ENCODE peak calls at places on chromosome X, in five cellular contexts. R, K, Q, O and F are unnamed samples.

GRCh38 chrX:141904262-141904661 is 568 bp downstream of the MAGEC1 start:
- DNase-seq in K (no peak), Q (no peak), O (no peak), R (no peak), F (no peak)

GRCh38 chrX:97984641-97985040 is 1100.9 kb downstream of the RPA4 start:
- DNase-seq in Q (no peak), K (no peak), R (no peak), O (no peak), F (no peak)

GRCh38 chrX:69072486-69073006 is 92.7 kb downstream of the PJA1 start:
- DNase-seq in R (no peak), Q (no peak), K (no peak), O (no peak), F (no peak)

GRCh38 chrX:103453655-103454054 is 65.6 kb downstream of the RAB40A start:
- DNase-seq in Q (peak), O (no peak), K (peak), R (no peak), F (no peak)

GRCh38 chrX:38717871-38718270 is 83.4 kb upstream of the MID1IP1 start:
- DNase-seq in O (no peak), Q (peak), K (peak), R (no peak), F (no peak)

GRCh38 chrX:20128678-20129077 is 12.0 kb upstream of the MAP7D2 start:
- DNase-seq in K (no peak), O (peak), R (no peak), Q (no peak), F (no peak)

GRCh38 chrX:125205918-125206665 is 113.6 kb upstream of the TEX13C start:
- DNase-seq in R (peak), K (no peak), O (no peak), Q (no peak), F (peak)

GRCh38 chrX:132743086-132743485 is 215.3 kb downstream of the HS6ST2 start:
- DNase-seq in R (no peak), Q (no peak), O (no peak), K (no peak), F (no peak)

GRCh38 chrX:11401966-11402365 is 108.8 kb downstream of the AMELX start:
- DNase-seq in Q (peak), O (no peak), K (no peak), R (no peak), F (no peak)

GRCh38 chrX:115940348-115940747 is 230.2 kb upstream of the AGTR2 start:
- DNase-seq in O (no peak), Q (no peak), K (no peak), R (no peak), F (no peak)

GRCh38 chrX:101619336-101619735 is 1.5 kb upstream of the ARMCX6 start:
- DNase-seq in O (peak), K (no peak), R (no peak), Q (peak), F (peak)

GRCh38 chrX:362937-363620 is 23.6 kb downstream of the PPP2R3B start:
- DNase-seq in R (no peak), K (no peak), Q (no peak), O (no peak), F (no peak)

GRCh38 chrX:71619193-71619592 is 882 bp upstream of the CXCR3 start:
- DNase-seq in O (no peak), R (no peak), K (no peak), Q (no peak), F (no peak)

GRCh38 chrX:83508006-83508405 is at the start of gene POU3F4:
- DNase-seq in Q (no peak), O (no peak), K (no peak), R (peak), F (peak)

GRCh38 chrX:151889451-151889850 is 23.2 kb upstream of the MAGEA4 start:
- DNase-seq in O (no peak), Q (no peak), R (no peak), K (no peak), F (no peak)

GRCh38 chrX:130170752-130171445 is 863 bp upstream of the RAB33A start:
- DNase-seq in O (peak), R (peak), Q (peak), K (no peak), F (peak)

GRCh38 chrX:133985164-133986007 is at the start of gene GPC3:
- DNase-seq in Q (peak), O (no peak), R (peak), K (no peak), F (peak)

GRCh38 chrX:124507276-124507675 is 160.9 kb downstream of the SH2D1A start:
- DNase-seq in R (no peak), O (no peak), K (no peak), Q (no peak), F (no peak)

GRCh38 chrX:348461-349117 is 30.0 kb upstream of the GTPBP6 start:
- DNase-seq in R (no peak), K (no peak), Q (peak), O (no peak), F (no peak)

GRCh38 chrX:65407157-65407626 is 127.4 kb downstream of the LAS1L start:
- DNase-seq in O (no peak), R (no peak), Q (no peak), K (no peak), F (peak)

GRCh38 chrX:14529288-14529989 is at the start of gene GLRA2:
- DNase-seq in K (peak), R (peak), O (no peak), Q (peak), F (peak)

GRCh38 chrX:28039258-28039657 is 58.0 kb upstream of the DCAF8L1 start:
- DNase-seq in K (no peak), R (no peak), O (no peak), Q (no peak), F (no peak)

GRCh38 chrX:21612154-21612553 is 46.0 kb downstream of the KLHL34 start:
- DNase-seq in R (no peak), Q (no peak), O (no peak), K (no peak), F (no peak)

GRCh38 chrX:105829006-105829405 is 6.7 kb downstream of the NRK start:
- DNase-seq in R (no peak), O (no peak), K (no peak), Q (peak), F (no peak)

GRCh38 chrX:93673869-93674271 is at the start of gene FAM133A:
- DNase-seq in R (no peak), K (no peak), Q (peak), O (peak), F (no peak)

GRCh38 chrX:134774190-134775048 is 116.1 kb upstream of the PLAC1 start:
- DNase-seq in K (no peak), R (no peak), O (no peak), Q (peak), F (no peak)

GRCh38 chrX:33109858-33110257 is 101.5 kb downstream of the DMD start:
- DNase-seq in Q (no peak), K (no peak), O (no peak), R (no peak), F (no peak)

GRCh38 chrX:41300758-41301437 is 33.1 kb upstream of the DDX3X start:
- DNase-seq in K (peak), O (no peak), R (no peak), Q (peak), F (no peak)

GRCh38 chrX:152968193-152968592 is 25.7 kb downstream of the PNMA5 start:
- DNase-seq in Q (no peak), O (no peak), K (no peak), R (no peak), F (peak)

GRCh38 chrX:78024349-78025108 is 55.1 kb upstream of the PGAM4 start:
- DNase-seq in O (no peak), K (no peak), Q (peak), R (no peak), F (no peak)

GRCh38 chrX:138704101-138704500 is 7.4 kb downstream of the FGF13 start:
- DNase-seq in O (no peak), K (no peak), Q (no peak), R (no peak), F (no peak)

GRCh38 chrX:8684201-8684600 is 47.7 kb downstream of the ANOS1 start:
- DNase-seq in Q (no peak), R (no peak), O (no peak), K (no peak), F (no peak)

GRCh38 chrX:85243761-85244410 is at the start of the genes SATL1 and ZNF711:
- DNase-seq in O (peak), R (peak), K (no peak), Q (peak), F (peak)

GRCh38 chrX:26649534-26649933 is 433.6 kb downstream of the MAGEB5 start:
- DNase-seq in Q (peak), K (no peak), O (no peak), R (peak), F (no peak)
- TF ChIP-seq CTCF in Q (peak), K (peak), O (peak), R (peak), F (peak)

GRCh38 chrX:40299028-40299479 is 201.3 kb upstream of the BCOR start:
- DNase-seq in Q (peak), R (peak), O (no peak), K (no peak), F (peak)
- TF ChIP-seq CTCF in Q (peak), R (peak), O (no peak), K (peak), F (peak)

GRCh38 chrX:43702660-43703059 is 46.6 kb downstream of the MAOA start:
- DNase-seq in R (no peak), Q (no peak), K (no peak), O (no peak), F (no peak)

GRCh38 chrX:43702079-43702524 is 46.0 kb downstream of the MAOA start:
- DNase-seq in K (no peak), Q (no peak), R (no peak), O (no peak), F (no peak)

GRCh38 chrX:43703211-43703791 is 47.2 kb downstream of the MAOA start:
- DNase-seq in Q (peak), O (no peak), K (peak), R (no peak), F (no peak)

GRCh38 chrX:43706786-43707185 is 50.7 kb downstream of the MAOA start:
- DNase-seq in O (no peak), R (no peak), Q (peak), K (no peak), F (no peak)

GRCh38 chrX:43707812-43708548 is 51.9 kb downstream of the MAOA start:
- DNase-seq in O (peak), K (no peak), Q (peak), R (no peak), F (no peak)
- TF ChIP-seq CTCF in O (no peak), K (no peak), Q (no peak), R (no peak), F (no peak)

DNA sequence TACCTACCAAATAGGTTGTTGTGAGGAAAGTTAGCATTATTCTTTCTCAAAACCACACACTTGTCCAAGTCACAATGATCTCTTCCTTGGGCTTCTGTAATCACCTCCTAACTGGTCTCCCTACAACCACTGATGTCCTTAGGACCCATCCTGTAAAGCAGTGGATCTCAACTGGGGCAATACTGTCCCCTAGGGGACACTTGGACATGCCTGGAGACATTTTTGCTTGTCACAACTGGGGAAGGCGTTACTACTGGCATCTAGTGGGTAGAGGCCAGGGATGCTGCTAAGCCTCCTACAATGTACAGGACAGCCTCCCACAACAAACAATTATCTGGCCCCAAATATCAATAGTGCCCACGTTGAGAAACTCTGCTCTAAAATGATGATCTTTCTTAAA is 118.7 kb upstream of the AP1S2 start:
- DNase-seq in K (peak), R (peak), O (peak), Q (peak), F (no peak)
- TF ChIP-seq CTCF in K (peak), R (peak), O (peak), Q (peak), F (no peak)

GRCh38 chrX:70132244-70132643 is 1.0 kb upstream of the IGBP1 start:
- DNase-seq in Q (no peak), R (no peak), K (no peak), O (no peak), F (no peak)
- TF ChIP-seq CTCF in Q (no peak), R (no peak), K (no peak), O (no peak), F (no peak)

GRCh38 chrX:121581885-121582284 is 534.5 kb downstream of the GLUD2 start:
- DNase-seq in Q (peak), R (no peak), K (no peak), O (no peak), F (no peak)
- TF ChIP-seq CTCF in Q (peak), R (no peak), K (no peak), O (no peak), F (no peak)

GRCh38 chrX:24002792-24003191 is 24.2 kb downstream of the KLHL15 start:
- DNase-seq in R (no peak), Q (no peak), K (no peak), O (no peak), F (no peak)

GRCh38 chrX:24005867-24006266 is 21.1 kb downstream of the KLHL15 start:
- DNase-seq in R (no peak), O (no peak), Q (no peak), K (no peak), F (no peak)

GRCh38 chrX:24002167-24002566 is 24.8 kb downstream of the KLHL15 start:
- DNase-seq in K (no peak), Q (no peak), R (no peak), O (no peak), F (no peak)

DNA sequence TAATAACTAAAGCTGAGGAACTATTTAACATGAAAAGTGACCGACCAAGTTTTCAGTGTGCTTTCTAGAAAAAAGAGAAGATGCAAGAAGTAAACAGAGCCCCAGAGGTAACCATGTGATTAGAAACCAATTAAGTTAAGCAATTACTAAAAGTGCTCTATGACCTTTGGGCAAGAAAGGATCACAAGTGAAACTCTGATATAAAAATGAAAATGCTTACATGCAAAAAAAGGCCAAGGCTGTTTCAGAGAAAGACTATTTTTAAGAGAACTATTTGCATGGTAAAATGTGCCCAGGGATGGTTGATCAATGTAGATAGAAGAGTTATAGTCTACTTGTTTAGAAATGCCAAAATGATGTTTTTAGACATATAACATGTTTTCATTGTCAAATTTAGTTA is 22.0 kb downstream of the KLHL15 start:
- DNase-seq in R (no peak), Q (no peak), K (no peak), O (no peak), F (no peak)
- TF ChIP-seq CTCF in R (no peak), Q (no peak), K (no peak), O (no peak), F (no peak)

DNA sequence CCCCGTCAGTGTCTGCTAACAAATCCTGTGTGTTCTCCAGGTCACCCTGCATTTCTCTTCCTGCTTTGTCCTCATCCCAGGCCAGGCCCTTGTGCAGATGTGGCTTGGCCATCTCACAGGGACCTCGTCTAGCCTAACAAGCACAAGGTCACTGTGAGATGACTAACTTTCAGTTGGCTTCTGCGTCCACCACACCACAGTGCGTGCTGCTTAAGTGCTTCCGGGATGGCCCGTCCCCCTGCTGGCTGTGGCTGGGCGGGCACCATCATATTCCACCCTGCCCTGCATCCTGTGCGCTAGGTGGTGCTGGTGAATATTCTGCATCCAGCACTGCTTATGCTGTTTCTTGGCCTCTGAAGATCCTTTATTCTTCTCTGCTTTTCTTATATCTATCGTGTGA is 33.8 kb downstream of the RBBP7 start:
- DNase-seq in Q (no peak), O (no peak), R (peak), K (peak), F (peak)
- TF ChIP-seq CTCF in Q (peak), O (peak), R (peak), K (no peak), F (peak)

GRCh38 chrX:148282504-148282903 is 217.9 kb upstream of the AFF2 start:
- DNase-seq in K (no peak), O (no peak), Q (no peak), R (no peak), F (no peak)

GRCh38 chrX:148281920-148282319 is 218.5 kb upstream of the AFF2 start:
- DNase-seq in Q (no peak), R (no peak), O (no peak), K (no peak), F (no peak)
- TF ChIP-seq CTCF in Q (no peak), R (no peak), O (no peak), K (no peak), F (no peak)